ENCODE peak calls at places on chromosomes 2 and 18, in ten cellular contexts. L, N, K, E, Y, M, J, V, O and D are unnamed samples.

GRCh38 chr2:176188218-176188968 is at the start of gene HOXD1:
- DNase-seq in L (peak), N (no peak), K (no peak), E (no peak), Y (peak), M (no peak), J (no peak), V (peak), O (peak), D (no peak)

GRCh38 chr2:134792147-134792546 is 46.3 kb upstream of the ACMSD start:
- DNase-seq in L (no peak), N (no peak), K (no peak), E (peak), Y (no peak), M (no peak), J (no peak), V (no peak), O (no peak), D (no peak)

GRCh38 chr2:146317959-146318358 is 1526.9 kb upstream of the ACVR2A start:
- DNase-seq in L (peak), N (no peak), K (no peak), E (no peak), Y (no peak), M (no peak), J (no peak), V (peak), O (peak), D (no peak)

GRCh38 chr2:71826299-71826698 is 321.4 kb downstream of the CYP26B1 start:
- DNase-seq in L (no peak), N (no peak), K (no peak), E (no peak), Y (no peak), M (no peak), J (no peak), V (no peak), O (no peak), D (no peak)

GRCh38 chr2:160352492-160352891 is 141.1 kb downstream of the RBMS1 start:
- DNase-seq in L (no peak), N (no peak), K (no peak), E (no peak), Y (no peak), M (no peak), J (no peak), V (peak), O (peak), D (no peak)

GRCh38 chr2:38685116-38685735 is 19.3 kb downstream of the GALM start:
- DNase-seq in L (peak), N (no peak), K (no peak), E (no peak), Y (no peak), M (no peak), J (no peak), V (no peak), O (no peak), D (no peak)

GRCh38 chr18:74840492-74841167 is 243.0 kb downstream of the ZNF407 start:
- DNase-seq in L (peak), N (no peak), K (no peak), E (no peak), Y (no peak), M (no peak), J (no peak), V (peak), O (peak), D (no peak)

GRCh38 chr18:62828852-62829251 is 113.5 kb downstream of the PHLPP1 start:
- DNase-seq in L (peak), N (no peak), K (no peak), E (no peak), Y (no peak), M (no peak), J (no peak), V (peak), O (no peak), D (no peak)

GRCh38 chr2:172783091-172783898 is 47.6 kb downstream of the RAPGEF4 start:
- DNase-seq in L (peak), N (no peak), K (no peak), E (no peak), Y (peak), M (peak), J (peak), V (peak), O (peak), D (no peak)

GRCh38 chr18:26971327-26971918 is 105.9 kb upstream of the AQP4 start:
- DNase-seq in L (no peak), N (no peak), K (no peak), E (no peak), Y (no peak), M (no peak), J (no peak), V (no peak), O (peak), D (no peak)

GRCh38 chr18:24695168-24695567 is 234.7 kb downstream of the HRH4 start:
- DNase-seq in L (no peak), N (no peak), K (no peak), E (no peak), Y (no peak), M (no peak), J (no peak), V (peak), O (no peak), D (no peak)

GRCh38 chr2:128513416-128514283 is 195.0 kb upstream of the HS6ST1 start:
- DNase-seq in L (no peak), N (no peak), K (no peak), E (no peak), Y (no peak), M (no peak), J (no peak), V (no peak), O (no peak), D (no peak)

GRCh38 chr2:121319941-121320340 is 34.9 kb upstream of the TFCP2L1 start:
- DNase-seq in L (no peak), N (no peak), K (no peak), E (no peak), Y (no peak), M (no peak), J (no peak), V (no peak), O (no peak), D (no peak)

GRCh38 chr2:238505119-238505891 is 78.6 kb downstream of the ASB1 start:
- DNase-seq in L (peak), N (no peak), K (no peak), E (no peak), Y (no peak), M (no peak), J (no peak), V (no peak), O (peak), D (no peak)

GRCh38 chr2:84276585-84277255 is 182.4 kb downstream of the SUCLG1 start:
- DNase-seq in L (no peak), N (no peak), K (no peak), E (no peak), Y (no peak), M (no peak), J (no peak), V (no peak), O (no peak), D (no peak)

GRCh38 chr18:22448238-22448637 is 30.5 kb upstream of the CTAGE1 start:
- DNase-seq in L (no peak), N (no peak), K (no peak), E (no peak), Y (no peak), M (no peak), J (no peak), V (no peak), O (no peak), D (no peak)

GRCh38 chr18:10485475-10485874 is 31.0 kb downstream of the APCDD1 start:
- DNase-seq in L (no peak), N (no peak), K (no peak), E (no peak), Y (no peak), M (no peak), J (no peak), V (no peak), O (no peak), D (no peak)